ENCODE peak calls at places on chromosomes 12 and 14, in eight cellular contexts. One of them, this sample, is unnamed.

GRCh38 chr14:94307410-94307992 is 14.4 kb upstream of the SERPINA10 start:
- DNase-seq in ELR: peak
- DNase-seq in left ventricle myocardium inferior: no peak
- DNase-seq in GM13977: no peak
- DNase-seq in RWPE1: no peak
- DNase-seq in heart left ventricle: no peak
- DNase-seq in GM23338: peak
- DNase-seq in iPS-NIHi11: peak
- DNase-seq in this sample: no peak

GRCh38 chr14:75341639-75342038 is 63.0 kb downstream of the FOS start:
- DNase-seq in ELR: no peak
- DNase-seq in left ventricle myocardium inferior: no peak
- DNase-seq in GM13977: no peak
- DNase-seq in heart left ventricle: no peak
- DNase-seq in iPS-NIHi11: no peak
- DNase-seq in RWPE1: no peak
- DNase-seq in GM23338: no peak
- DNase-seq in this sample: no peak

GRCh38 chr12:77648716-77649115 is 182.0 kb upstream of the NAV3 start:
- DNase-seq in iPS-NIHi11: no peak
- DNase-seq in left ventricle myocardium inferior: no peak
- DNase-seq in ELR: peak
- DNase-seq in RWPE1: no peak
- DNase-seq in heart left ventricle: no peak
- DNase-seq in GM23338: no peak
- DNase-seq in GM13977: no peak
- DNase-seq in this sample: no peak

GRCh38 chr14:55028066-55028465 is 1.0 kb downstream of the SOCS4 start:
- DNase-seq in RWPE1: no peak
- DNase-seq in GM23338: no peak
- DNase-seq in left ventricle myocardium inferior: no peak
- DNase-seq in GM13977: no peak
- DNase-seq in iPS-NIHi11: no peak
- DNase-seq in heart left ventricle: no peak
- DNase-seq in ELR: peak
- DNase-seq in this sample: no peak

GRCh38 chr14:99628832-99629618 is 15.9 kb upstream of the HHIPL1 start:
- DNase-seq in GM13977: peak
- DNase-seq in left ventricle myocardium inferior: peak
- DNase-seq in heart left ventricle: peak
- DNase-seq in ELR: peak
- DNase-seq in iPS-NIHi11: peak
- DNase-seq in GM23338: peak
- DNase-seq in RWPE1: peak
- DNase-seq in this sample: peak

GRCh38 chr14:80996049-80996901 is 40.9 kb downstream of the TSHR start:
- DNase-seq in heart left ventricle: peak
- DNase-seq in GM23338: peak
- DNase-seq in GM13977: peak
- DNase-seq in ELR: peak
- DNase-seq in left ventricle myocardium inferior: no peak
- DNase-seq in RWPE1: peak
- DNase-seq in iPS-NIHi11: peak
- DNase-seq in this sample: peak

GRCh38 chr12:14984036-14984435 is 11.2 kb downstream of the PDE6H start:
- DNase-seq in GM13977: no peak
- DNase-seq in ELR: no peak
- DNase-seq in iPS-NIHi11: no peak
- DNase-seq in RWPE1: no peak
- DNase-seq in heart left ventricle: no peak
- DNase-seq in GM23338: no peak
- DNase-seq in left ventricle myocardium inferior: no peak
- DNase-seq in this sample: no peak

GRCh38 chr12:58930770-58931324 is 10.5 kb upstream of the LRIG3 start:
- DNase-seq in heart left ventricle: no peak
- DNase-seq in GM23338: no peak
- DNase-seq in iPS-NIHi11: no peak
- DNase-seq in GM13977: no peak
- DNase-seq in left ventricle myocardium inferior: no peak
- DNase-seq in ELR: no peak
- DNase-seq in RWPE1: no peak
- DNase-seq in this sample: no peak

GRCh38 chr12:54004063-54004840 is 4.3 kb downstream of the HOXC9 start:
- DNase-seq in ELR: peak
- DNase-seq in iPS-NIHi11: no peak
- DNase-seq in left ventricle myocardium inferior: no peak
- DNase-seq in GM13977: no peak
- DNase-seq in heart left ventricle: no peak
- DNase-seq in GM23338: no peak
- DNase-seq in RWPE1: no peak
- DNase-seq in this sample: no peak

GRCh38 chr14:80315681-80316080 is 104.4 kb upstream of the DIO2 start:
- DNase-seq in ELR: no peak
- DNase-seq in GM13977: no peak
- DNase-seq in RWPE1: no peak
- DNase-seq in left ventricle myocardium inferior: no peak
- DNase-seq in GM23338: peak
- DNase-seq in iPS-NIHi11: no peak
- DNase-seq in heart left ventricle: no peak
- DNase-seq in this sample: no peak

GRCh38 chr12:46384451-46385301 is 12.1 kb upstream of the SLC38A2 start:
- DNase-seq in GM13977: no peak
- DNase-seq in ELR: peak
- DNase-seq in left ventricle myocardium inferior: no peak
- DNase-seq in GM23338: no peak
- DNase-seq in iPS-NIHi11: no peak
- DNase-seq in heart left ventricle: no peak
- DNase-seq in RWPE1: no peak
- DNase-seq in this sample: peak

GRCh38 chr12:49750027-49750977 is 8.9 kb downstream of the TMBIM6 start:
- DNase-seq in heart left ventricle: no peak
- DNase-seq in iPS-NIHi11: no peak
- DNase-seq in left ventricle myocardium inferior: no peak
- DNase-seq in GM23338: peak
- DNase-seq in ELR: peak
- DNase-seq in RWPE1: peak
- DNase-seq in GM13977: no peak
- DNase-seq in this sample: peak

GRCh38 chr14:88189040-88189839 is 133.8 kb downstream of the KCNK10 start:
- DNase-seq in left ventricle myocardium inferior: no peak
- DNase-seq in ELR: peak
- DNase-seq in GM13977: peak
- DNase-seq in RWPE1: peak
- DNase-seq in GM23338: peak
- DNase-seq in iPS-NIHi11: peak
- DNase-seq in heart left ventricle: peak
- DNase-seq in this sample: peak

GRCh38 chr14:80618751-80619329 is 322.7 kb downstream of the CEP128 start:
- DNase-seq in heart left ventricle: no peak
- DNase-seq in left ventricle myocardium inferior: no peak
- DNase-seq in GM13977: no peak
- DNase-seq in GM23338: no peak
- DNase-seq in ELR: no peak
- DNase-seq in RWPE1: no peak
- DNase-seq in iPS-NIHi11: no peak
- DNase-seq in this sample: peak

GRCh38 chr12:31119531-31120211 is 46.0 kb downstream of the DDX11 start:
- DNase-seq in RWPE1: no peak
- DNase-seq in iPS-NIHi11: peak
- DNase-seq in left ventricle myocardium inferior: no peak
- DNase-seq in heart left ventricle: no peak
- DNase-seq in ELR: no peak
- DNase-seq in GM23338: no peak
- DNase-seq in GM13977: no peak
- DNase-seq in this sample: no peak